ENCODE peak calls at places on chromosomes 7 and 10, in four cellular contexts. E is HEK293T, U is dorsolateral prefrontal cortex, A is IMR-90. I is an unnamed sample.
A peak's percentile ranks its signal among the peaks of the same experiment; 100 is the strongest.

GRCh38 chr10:96038476-96039387 is 4.7 kb upstream of the CCNJ start:
- DNase-seq in E (no peak), A (no peak), U (no peak), I (no peak)

GRCh38 chr10:125820705-125821104 is 2.4 kb downstream of the UROS start:
- DNase-seq in E (no peak), A (no peak), U (no peak), I (no peak)

GRCh38 chr10:48463318-48464003 is 141.4 kb downstream of the ARHGAP22 start:
- DNase-seq in A (no peak), E (no peak), U (no peak), I (no peak)

GRCh38 chr7:85074992-85075391 is 111.9 kb downstream of the SEMA3D start:
- DNase-seq in E (no peak), U (no peak), A (peak; percentile 59), I (no peak)

GRCh38 chr7:44449531-44449930 is 40.9 kb downstream of the NUDCD3 start:
- DNase-seq in E (no peak), A (peak; percentile 70), U (no peak), I (no peak)

GRCh38 chr7:58087536-58088190 is 637.7 kb downstream of the ZNF716 start:
- DNase-seq in U (no peak), E (no peak), A (no peak), I (no peak)

GRCh38 chr7:150791304-150791703 is 8.9 kb downstream of the TMEM176B start:
- DNase-seq in A (no peak), E (no peak), U (no peak), I (no peak)

GRCh38 chr7:85320699-85321476 is 134.0 kb upstream of the SEMA3D start:
- DNase-seq in U (no peak), E (no peak), A (no peak), I (no peak)

GRCh38 chr10:14653271-14654161 is 121.2 kb downstream of the FAM107B start:
- DNase-seq in E (peak; percentile 53), A (peak; percentile 74), U (no peak), I (no peak)

I was measured in iPS DF 6.9.